ENCODE peak calls at places on chromosomes 4 and X, in seven cellular contexts. Q is neural progenitor cell, D is astrocyte, U is endothelial cell, P is SK-N-SH, Y is B cell, G is lower leg skin. F is an unnamed sample.

GRCh38 chr4:169283114-169283509 is 12.4 kb upstream of the SH3RF1 start:
- DNase-seq in P (no peak), U (no peak), Y (no peak), G (no peak), D (peak; percentile 98), Q (no peak), F (no peak)

GRCh38 chr4:6047130-6047673 is 29.0 kb upstream of the C4orf50 start:
- DNase-seq in P (no peak), Y (no peak), Q (no peak), D (no peak), U (no peak), G (no peak), F (peak; percentile 13)

GRCh38 chrX:42746606-42747005 is 31.4 kb downstream of the PPP1R2C start:
- DNase-seq in Q (no peak), D (peak; percentile 86), P (no peak), U (no peak), Y (no peak), G (no peak), F (no peak)

GRCh38 chr4:74624351-74625151 is 169.8 kb downstream of the BTC start:
- DNase-seq in Q (no peak), P (no peak), D (peak; percentile 95), G (no peak), Y (no peak), U (no peak), F (no peak)

GRCh38 chr4:2432991-2433530 is 14.3 kb downstream of the CFAP99 start:
- DNase-seq in P (no peak), G (no peak), Q (no peak), D (peak; percentile 65), Y (no peak), U (no peak), F (no peak)

GRCh38 chr4:47647029-47647428 is 162.0 kb downstream of the ATP10D start:
- DNase-seq in G (no peak), Q (no peak), D (no peak), Y (no peak), P (no peak), U (no peak), F (no peak)

GRCh38 chr4:101597204-101597603 is 193.3 kb upstream of the BANK1 start:
- DNase-seq in Y (no peak), P (no peak), G (no peak), U (no peak), Q (no peak), D (no peak), F (peak; percentile 32)

GRCh38 chr4:177107288-177107901 is 202.3 kb upstream of the NEIL3 start:
- DNase-seq in P (no peak), Y (no peak), U (no peak), D (peak; percentile 35), G (no peak), Q (no peak), F (no peak)

GRCh38 chrX:40542972-40543371 is 37.8 kb upstream of the ATP6AP2 start:
- DNase-seq in P (peak; percentile 38), G (no peak), D (no peak), Q (no peak), U (no peak), Y (no peak), F (no peak)

GRCh38 chrX:40537310-40537709 is 43.5 kb upstream of the ATP6AP2 start:
- DNase-seq in P (no peak), G (no peak), Q (no peak), D (no peak), U (no peak), Y (no peak), F (no peak)

GRCh38 chrX:40542208-40542607 is 38.6 kb upstream of the ATP6AP2 start:
- DNase-seq in Q (no peak), U (no peak), D (no peak), P (no peak), Y (no peak), G (no peak), F (no peak)

GRCh38 chrX:40538391-40538790 is 42.4 kb upstream of the ATP6AP2 start:
- DNase-seq in P (no peak), D (no peak), Q (no peak), U (no peak), G (no peak), Y (no peak), F (no peak)

GRCh38 chrX:40539214-40540142 is 41.3 kb upstream of the ATP6AP2 start:
- DNase-seq in U (peak; percentile 25), Q (peak; percentile 44), G (peak; percentile 30), P (no peak), Y (peak; percentile 40), D (peak; percentile 42), F (peak; percentile 88)
- TF ChIP-seq CTCF in U (no peak), Q (peak; percentile 49), G (no peak), P (peak; percentile 29), Y (peak; percentile 41), D (no peak), F (no peak)

GRCh38 chr4:8274772-8275241 is 5.3 kb downstream of the HTRA3 start:
- DNase-seq in Q (peak; percentile 95), U (no peak), P (peak; percentile 95), D (peak; percentile 84), Y (no peak), G (peak; percentile 75), F (no peak)
- TF ChIP-seq CTCF in Q (peak; percentile 32), U (no peak), P (peak; percentile 60), D (no peak), Y (no peak), G (no peak), F (no peak)

DNA sequence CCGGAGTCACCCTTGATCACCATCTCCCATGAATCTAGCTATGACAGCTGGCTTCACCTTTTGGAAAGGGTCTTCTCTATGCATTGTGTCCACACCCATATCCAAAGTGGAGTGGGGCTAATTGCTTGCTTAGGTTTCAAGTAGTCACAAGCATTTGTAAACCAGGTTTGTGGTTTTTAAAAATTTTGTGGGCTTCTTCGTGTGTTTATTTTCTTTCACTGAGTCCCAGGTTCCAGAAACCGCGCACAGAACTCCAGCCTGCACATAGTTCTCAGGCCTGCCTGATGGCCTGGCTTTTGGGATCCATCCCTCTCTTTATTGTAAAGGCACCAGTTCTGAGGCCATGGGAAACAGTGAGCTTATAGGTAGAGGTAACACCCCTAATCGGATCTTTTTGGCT is 70.2 kb upstream of the TLR3 start:
- DNase-seq in Y (no peak), Q (no peak), G (no peak), D (peak; percentile 40), P (no peak), U (no peak), F (no peak)
- TF ChIP-seq CTCF in Y (no peak), Q (no peak), G (no peak), D (no peak), P (no peak), U (no peak), F (no peak)

DNA sequence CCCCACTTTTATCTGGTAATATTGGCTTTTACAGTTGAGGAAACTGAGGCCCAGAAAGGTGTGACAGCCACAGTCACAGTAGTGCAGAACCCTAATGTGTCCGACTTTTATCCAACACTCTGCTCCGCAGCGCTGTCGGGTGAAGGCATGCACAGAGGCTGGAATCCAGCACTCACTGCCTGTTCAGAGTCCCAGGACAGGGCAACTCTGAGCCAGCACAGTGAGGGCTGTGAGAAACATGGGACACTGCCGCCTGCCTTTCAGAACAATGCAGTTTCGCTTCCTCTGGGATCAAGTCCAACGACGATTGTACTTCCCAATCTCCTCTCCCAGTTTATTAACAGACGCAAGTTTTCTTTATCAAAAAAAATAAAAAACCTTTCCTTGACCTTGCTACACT is 41.9 kb upstream of the PDGFRA start:
- DNase-seq in Q (no peak), U (no peak), Y (no peak), D (no peak), P (no peak), G (no peak), F (no peak)
- TF ChIP-seq CTCF in Q (no peak), U (no peak), Y (no peak), D (no peak), P (no peak), G (no peak), F (no peak)

GRCh38 chrX:140697618-140698017 is 11.9 kb upstream of the LINC00632 start:
- DNase-seq in G (no peak), Q (no peak), U (no peak), P (no peak), D (no peak), Y (no peak), F (no peak)
- TF ChIP-seq CTCF in G (no peak), Q (peak; percentile 41), U (no peak), P (peak; percentile 28), D (peak; percentile 20), Y (no peak), F (no peak)

F was measured in activated CD8-positive, alpha-beta T cell treated with anti-CD3 and anti-CD28 coated beads for 36 hours.